ENCODE peak calls at places on chromosomes 1 and 21, in nine cellular contexts. O is GM13976; U is GM10248; W is K562; Z is cardiac muscle cell; B is fibroblast of the aortic adventitia; D is AG09319; M is type B pancreatic cell; Q is CD8-positive, alpha-beta T cell. P is an unnamed sample.

GRCh38 chr1:155051777-155052398 is 772 bp downstream of the ADAM15 start:
- DNase-seq in O (peak; percentile 57), U (peak; percentile 57), W (no peak), Z (no peak), B (peak; percentile 22), D (no peak), M (no peak), Q (peak; percentile 44), P (no peak)

GRCh38 chr1:201756411-201756810 is 72.5 kb upstream of the IPO9 start:
- DNase-seq in O (no peak), U (no peak), W (no peak), Z (peak; percentile 70), B (peak; percentile 78), D (no peak), M (no peak), Q (no peak), P (no peak)

GRCh38 chr21:33196956-33197374 is 32.8 kb upstream of the IFNAR2 start:
- DNase-seq in O (peak; percentile 35), U (peak; percentile 49), W (peak; percentile 87), Z (peak; percentile 75), B (peak; percentile 72), D (no peak), M (no peak), Q (peak; percentile 63), P (no peak)

GRCh38 chr1:204438628-204439027 is 27.0 kb upstream of the PPP1R15B start:
- DNase-seq in O (no peak), U (no peak), W (no peak), Z (peak; percentile 97), B (peak; percentile 100), D (peak; percentile 96), M (no peak), Q (no peak), P (no peak)

GRCh38 chr1:69913967-69914366 is 291.4 kb downstream of the LRRC40 start:
- DNase-seq in O (no peak), U (no peak), W (no peak), Z (peak; percentile 95), B (peak; percentile 94), D (peak; percentile 56), M (no peak), Q (no peak), P (no peak)

GRCh38 chr1:179058343-179059184 is 23.3 kb upstream of the TOR3A start:
- DNase-seq in O (no peak), U (no peak), W (no peak), Z (peak; percentile 56), B (peak; percentile 76), D (no peak), M (no peak), Q (no peak), P (no peak)

GRCh38 chr21:45971487-45972352 is 9.8 kb upstream of the COL6A1 start:
- DNase-seq in O (peak; percentile 32), U (no peak), W (no peak), Z (peak; percentile 78), B (peak; percentile 90), D (peak; percentile 88), M (peak; percentile 69), Q (no peak), P (no peak)

GRCh38 chr1:7808253-7808844 is 24.3 kb downstream of the PER3 start:
- DNase-seq in O (peak; percentile 51), U (peak; percentile 39), W (peak; percentile 54), Z (peak; percentile 70), B (peak; percentile 60), D (peak; percentile 8), M (no peak), Q (no peak), P (no peak)

GRCh38 chr1:9229549-9229948 is 5.0 kb upstream of the H6PD start:
- DNase-seq in O (no peak), U (no peak), W (no peak), Z (no peak), B (no peak), D (no peak), M (no peak), Q (no peak), P (no peak)

GRCh38 chr1:76425104-76425842 is 350.7 kb downstream of the ST6GALNAC3 start:
- DNase-seq in O (no peak), U (no peak), W (no peak), Z (peak; percentile 15), B (no peak), D (no peak), M (no peak), Q (no peak), P (no peak)

GRCh38 chr1:19384113-19384512 is 72.0 kb downstream of the SLC66A1 start:
- DNase-seq in O (no peak), U (no peak), W (peak; percentile 59), Z (peak; percentile 57), B (peak; percentile 56), D (no peak), M (no peak), Q (no peak), P (no peak)

GRCh38 chr21:32410291-32410690 is 2.2 kb upstream of the EVA1C start:
- DNase-seq in O (no peak), U (no peak), W (no peak), Z (peak; percentile 55), B (no peak), D (no peak), M (no peak), Q (no peak), P (no peak)

GRCh38 chr1:55246331-55246730 is 31.2 kb upstream of the USP24 start:
- DNase-seq in O (no peak), U (no peak), W (no peak), Z (no peak), B (no peak), D (no peak), M (no peak), Q (no peak), P (no peak)

GRCh38 chr1:42733415-42734200 is 6.4 kb downstream of the CLDN19 start:
- DNase-seq in O (no peak), U (no peak), W (no peak), Z (no peak), B (no peak), D (no peak), M (no peak), Q (no peak), P (no peak)

GRCh38 chr1:42730002-42730401 is 10.0 kb downstream of the CLDN19 start:
- DNase-seq in O (no peak), U (no peak), W (peak; percentile 56), Z (no peak), B (no peak), D (no peak), M (no peak), Q (no peak), P (peak; percentile 23)

GRCh38 chr1:42732126-42732680 is 7.8 kb downstream of the CLDN19 start:
- DNase-seq in O (no peak), U (no peak), W (no peak), Z (peak; percentile 34), B (peak; percentile 26), D (no peak), M (peak; percentile 52), Q (no peak), P (no peak)

GRCh38 chr1:42734201-42735035 is 5.6 kb downstream of the CLDN19 start:
- DNase-seq in O (no peak), U (no peak), W (no peak), Z (no peak), B (no peak), D (no peak), M (no peak), Q (no peak), P (peak; percentile 42)

GRCh38 chr1:42730988-42731387 is 9.0 kb downstream of the CLDN19 start:
- DNase-seq in O (no peak), U (no peak), W (peak; percentile 72), Z (no peak), B (peak; percentile 11), D (no peak), M (no peak), Q (no peak), P (peak; percentile 42)
- TF ChIP-seq CTCF in O (no peak), U (peak; percentile 10), W (peak; percentile 59), Z (no peak), B (no peak), D (no peak), M (no peak), Q (no peak), P (no peak)

DNA sequence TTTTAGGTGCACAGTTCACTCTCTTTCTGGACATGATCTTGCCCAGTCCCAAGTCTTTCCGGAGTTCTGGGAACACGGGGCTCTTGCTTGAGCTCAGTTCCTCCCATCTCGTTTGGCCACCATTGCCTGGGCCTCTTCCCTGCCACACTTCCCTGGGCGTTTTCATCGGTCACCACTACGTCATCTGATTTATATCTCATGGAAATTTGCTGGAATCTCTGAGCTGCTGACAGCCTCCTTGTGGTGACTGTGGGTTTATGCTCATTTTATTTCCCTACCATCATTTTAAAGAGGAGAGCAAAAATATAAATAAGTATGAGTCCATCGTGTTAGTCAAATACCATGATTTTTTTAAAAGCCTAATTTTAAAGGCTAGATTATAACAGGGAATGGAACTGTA is 449.1 kb upstream of the KAZN start:
- DNase-seq in O (no peak), U (no peak), W (peak; percentile 20), Z (no peak), B (no peak), D (no peak), M (no peak), Q (no peak), P (no peak)
- TF ChIP-seq CTCF in O (no peak), U (no peak), W (peak; percentile 46), Z (no peak), B (no peak), D (no peak), M (peak; percentile 52), Q (no peak), P (no peak)

GRCh38 chr1:53963472-53963871 is 17.3 kb downstream of the LRRC42 start:
- DNase-seq in O (no peak), U (peak; percentile 41), W (no peak), Z (no peak), B (no peak), D (no peak), M (no peak), Q (no peak), P (no peak)

GRCh38 chr1:53966794-53967193 is 20.6 kb downstream of the LRRC42 start:
- DNase-seq in O (no peak), U (no peak), W (no peak), Z (no peak), B (no peak), D (no peak), M (no peak), Q (no peak), P (no peak)

GRCh38 chr1:53964109-53964508 is 18.0 kb downstream of the LRRC42 start:
- DNase-seq in O (no peak), U (no peak), W (no peak), Z (no peak), B (no peak), D (no peak), M (no peak), Q (no peak), P (no peak)

GRCh38 chr1:53968125-53968513 is 22.0 kb downstream of the LRRC42 start:
- DNase-seq in O (no peak), U (no peak), W (no peak), Z (no peak), B (no peak), D (no peak), M (no peak), Q (no peak), P (no peak)

GRCh38 chr1:53967409-53968124 is 21.4 kb downstream of the LRRC42 start:
- DNase-seq in O (no peak), U (no peak), W (no peak), Z (no peak), B (no peak), D (no peak), M (no peak), Q (no peak), P (no peak)
- TF ChIP-seq CTCF in O (no peak), U (no peak), W (no peak), Z (no peak), B (no peak), D (no peak), M (no peak), Q (no peak), P (no peak)

GRCh38 chr1:175168782-175169181 is 23.8 kb downstream of the KIAA0040 start:
- DNase-seq in O (no peak), U (no peak), W (no peak), Z (no peak), B (no peak), D (no peak), M (no peak), Q (no peak), P (no peak)
- TF ChIP-seq CTCF in O (no peak), U (no peak), W (no peak), Z (no peak), B (no peak), D (no peak), M (no peak), Q (no peak), P (no peak)

P was measured in osteocyte.